ENCODE peak calls at places on chromosomes 1 and 21, in ten cellular contexts. One of them, this sample, is unnamed.

GRCh38 chr1:184032306-184033135 is 5.0 kb downstream of the COLGALT2 start:
- DNase-seq in lung: no peak
- DNase-seq in psoas muscle: no peak
- DNase-seq in mesendoderm: no peak
- DNase-seq in PC-3: no peak
- DNase-seq in tibial artery: no peak
- DNase-seq in dorsolateral prefrontal cortex: no peak
- DNase-seq in heart right ventricle: no peak
- DNase-seq in SK-N-SH: no peak
- DNase-seq in heart left ventricle: no peak
- DNase-seq in this sample: no peak

GRCh38 chr21:17828223-17828622 is 9.1 kb upstream of the C21orf91 start:
- DNase-seq in dorsolateral prefrontal cortex: no peak
- DNase-seq in heart left ventricle: no peak
- DNase-seq in heart right ventricle: no peak
- DNase-seq in tibial artery: no peak
- DNase-seq in lung: no peak
- DNase-seq in SK-N-SH: no peak
- DNase-seq in mesendoderm: no peak
- DNase-seq in psoas muscle: no peak
- DNase-seq in PC-3: no peak
- DNase-seq in this sample: no peak

GRCh38 chr1:25107643-25108010 is 124.7 kb downstream of the SYF2 start:
- DNase-seq in dorsolateral prefrontal cortex: no peak
- DNase-seq in psoas muscle: no peak
- DNase-seq in heart left ventricle: no peak
- DNase-seq in PC-3: peak; percentile 13
- DNase-seq in tibial artery: no peak
- DNase-seq in lung: no peak
- DNase-seq in mesendoderm: no peak
- DNase-seq in heart right ventricle: no peak
- DNase-seq in SK-N-SH: no peak
- DNase-seq in this sample: no peak

GRCh38 chr1:41358152-41358937 is 2.9 kb upstream of the FOXO6 start:
- DNase-seq in SK-N-SH: no peak
- DNase-seq in PC-3: no peak
- DNase-seq in lung: no peak
- DNase-seq in mesendoderm: no peak
- DNase-seq in heart right ventricle: peak; percentile 72
- DNase-seq in tibial artery: no peak
- DNase-seq in dorsolateral prefrontal cortex: no peak
- DNase-seq in psoas muscle: peak; percentile 47
- DNase-seq in heart left ventricle: peak; percentile 83
- DNase-seq in this sample: peak; percentile 63

GRCh38 chr1:87963566-87963965 is 634.9 kb downstream of the LMO4 start:
- DNase-seq in heart left ventricle: no peak
- DNase-seq in lung: no peak
- DNase-seq in SK-N-SH: no peak
- DNase-seq in tibial artery: no peak
- DNase-seq in dorsolateral prefrontal cortex: no peak
- DNase-seq in mesendoderm: no peak
- DNase-seq in psoas muscle: no peak
- DNase-seq in PC-3: peak; percentile 83
- DNase-seq in heart right ventricle: no peak
- DNase-seq in this sample: no peak

GRCh38 chr1:39692152-39693064 is 1.2 kb upstream of the HPCAL4 start:
- DNase-seq in tibial artery: no peak
- DNase-seq in lung: peak; percentile 39
- DNase-seq in heart right ventricle: no peak
- DNase-seq in psoas muscle: no peak
- DNase-seq in heart left ventricle: no peak
- DNase-seq in PC-3: no peak
- DNase-seq in dorsolateral prefrontal cortex: no peak
- DNase-seq in mesendoderm: peak; percentile 39
- DNase-seq in SK-N-SH: peak; percentile 76
- DNase-seq in this sample: no peak

GRCh38 chr1:64846573-64847430 is 101.9 kb downstream of the RAVER2 start:
- DNase-seq in PC-3: no peak
- DNase-seq in mesendoderm: no peak
- DNase-seq in lung: no peak
- DNase-seq in heart left ventricle: no peak
- DNase-seq in tibial artery: no peak
- DNase-seq in dorsolateral prefrontal cortex: no peak
- DNase-seq in psoas muscle: no peak
- DNase-seq in heart right ventricle: no peak
- DNase-seq in SK-N-SH: no peak
- DNase-seq in this sample: no peak

GRCh38 chr1:205604825-205605544 is 26.8 kb downstream of the ELK4 start:
- DNase-seq in heart left ventricle: no peak
- DNase-seq in heart right ventricle: no peak
- DNase-seq in dorsolateral prefrontal cortex: no peak
- DNase-seq in psoas muscle: no peak
- DNase-seq in SK-N-SH: no peak
- DNase-seq in mesendoderm: no peak
- DNase-seq in tibial artery: no peak
- DNase-seq in lung: no peak
- DNase-seq in PC-3: no peak
- DNase-seq in this sample: no peak

GRCh38 chr1:154745286-154745731 is 124.8 kb downstream of the KCNN3 start:
- DNase-seq in heart left ventricle: no peak
- DNase-seq in PC-3: no peak
- DNase-seq in SK-N-SH: no peak
- DNase-seq in mesendoderm: no peak
- DNase-seq in dorsolateral prefrontal cortex: no peak
- DNase-seq in heart right ventricle: peak; percentile 46
- DNase-seq in psoas muscle: peak; percentile 44
- DNase-seq in lung: no peak
- DNase-seq in tibial artery: no peak
- DNase-seq in this sample: no peak

GRCh38 chr1:23385119-23385621 is 15.5 kb upstream of the ZNF436 start:
- DNase-seq in psoas muscle: no peak
- DNase-seq in lung: no peak
- DNase-seq in heart right ventricle: no peak
- DNase-seq in mesendoderm: no peak
- DNase-seq in SK-N-SH: no peak
- DNase-seq in dorsolateral prefrontal cortex: no peak
- DNase-seq in PC-3: no peak
- DNase-seq in tibial artery: no peak
- DNase-seq in heart left ventricle: no peak
- DNase-seq in this sample: no peak

GRCh38 chr1:147545133-147545532 is 3.8 kb downstream of the BCL9 start:
- DNase-seq in lung: peak; percentile 79
- DNase-seq in tibial artery: no peak
- DNase-seq in heart right ventricle: no peak
- DNase-seq in heart left ventricle: no peak
- DNase-seq in PC-3: peak; percentile 95
- DNase-seq in mesendoderm: peak; percentile 92
- DNase-seq in psoas muscle: peak; percentile 44
- DNase-seq in SK-N-SH: no peak
- DNase-seq in dorsolateral prefrontal cortex: peak; percentile 30
- DNase-seq in this sample: no peak

GRCh38 chr1:112507896-112508241 is 896 bp upstream of the WNT2B start:
- DNase-seq in heart left ventricle: no peak
- DNase-seq in SK-N-SH: peak; percentile 65
- DNase-seq in tibial artery: no peak
- DNase-seq in mesendoderm: peak; percentile 68
- DNase-seq in PC-3: peak; percentile 18
- DNase-seq in lung: no peak
- DNase-seq in psoas muscle: no peak
- DNase-seq in heart right ventricle: no peak
- DNase-seq in dorsolateral prefrontal cortex: no peak
- DNase-seq in this sample: peak; percentile 65

GRCh38 chr1:204647114-204647804 is 38.3 kb downstream of the LRRN2 start:
- DNase-seq in tibial artery: no peak
- DNase-seq in SK-N-SH: no peak
- DNase-seq in mesendoderm: peak; percentile 92
- DNase-seq in heart left ventricle: no peak
- DNase-seq in psoas muscle: no peak
- DNase-seq in PC-3: peak; percentile 94
- DNase-seq in lung: no peak
- DNase-seq in heart right ventricle: no peak
- DNase-seq in dorsolateral prefrontal cortex: peak; percentile 31
- DNase-seq in this sample: no peak

GRCh38 chr1:79496129-79496528 is 489.6 kb upstream of the ADGRL4 start:
- DNase-seq in psoas muscle: no peak
- DNase-seq in tibial artery: no peak
- DNase-seq in SK-N-SH: peak; percentile 42
- DNase-seq in heart left ventricle: no peak
- DNase-seq in heart right ventricle: no peak
- DNase-seq in lung: no peak
- DNase-seq in mesendoderm: no peak
- DNase-seq in dorsolateral prefrontal cortex: no peak
- DNase-seq in PC-3: no peak
- DNase-seq in this sample: no peak

GRCh38 chr21:31667639-31668038 is 8.1 kb downstream of the SOD1 start:
- DNase-seq in PC-3: no peak
- DNase-seq in heart left ventricle: no peak
- DNase-seq in SK-N-SH: no peak
- DNase-seq in dorsolateral prefrontal cortex: no peak
- DNase-seq in mesendoderm: peak; percentile 29
- DNase-seq in lung: no peak
- DNase-seq in heart right ventricle: no peak
- DNase-seq in tibial artery: no peak
- DNase-seq in psoas muscle: no peak
- DNase-seq in this sample: no peak

GRCh38 chr1:239386453-239387303 is at the start of gene CHRM3:
- DNase-seq in tibial artery: peak; percentile 20
- DNase-seq in psoas muscle: peak; percentile 11
- DNase-seq in heart left ventricle: peak; percentile 60
- DNase-seq in mesendoderm: peak; percentile 85
- DNase-seq in lung: peak; percentile 77
- DNase-seq in heart right ventricle: no peak
- DNase-seq in PC-3: peak; percentile 90
- DNase-seq in dorsolateral prefrontal cortex: peak; percentile 71
- DNase-seq in SK-N-SH: peak; percentile 89
- DNase-seq in this sample: no peak

GRCh38 chr1:204396015-204396583 is 15.5 kb downstream of the PPP1R15B start:
- DNase-seq in heart right ventricle: no peak
- DNase-seq in tibial artery: no peak
- DNase-seq in PC-3: no peak
- DNase-seq in heart left ventricle: no peak
- DNase-seq in dorsolateral prefrontal cortex: no peak
- DNase-seq in mesendoderm: no peak
- DNase-seq in psoas muscle: no peak
- DNase-seq in SK-N-SH: no peak
- DNase-seq in lung: no peak
- DNase-seq in this sample: no peak

GRCh38 chr1:46137901-46138300 is 5.5 kb upstream of the PIK3R3 start:
- DNase-seq in lung: no peak
- DNase-seq in mesendoderm: peak; percentile 27
- DNase-seq in dorsolateral prefrontal cortex: no peak
- DNase-seq in tibial artery: no peak
- DNase-seq in psoas muscle: no peak
- DNase-seq in SK-N-SH: no peak
- DNase-seq in heart right ventricle: no peak
- DNase-seq in heart left ventricle: no peak
- DNase-seq in PC-3: no peak
- DNase-seq in this sample: no peak

GRCh38 chr1:29577512-29577911 is 341.2 kb downstream of the PTPRU start:
- DNase-seq in tibial artery: no peak
- DNase-seq in lung: no peak
- DNase-seq in mesendoderm: peak; percentile 53
- DNase-seq in SK-N-SH: peak; percentile 48
- DNase-seq in PC-3: no peak
- DNase-seq in psoas muscle: no peak
- DNase-seq in heart left ventricle: peak; percentile 24
- DNase-seq in heart right ventricle: no peak
- DNase-seq in dorsolateral prefrontal cortex: no peak
- DNase-seq in this sample: no peak
- H3K27ac ChIP-seq in tibial artery: no peak overlapping the region
- H3K27ac ChIP-seq in lung: no peak overlapping the region
- H3K27ac ChIP-seq in mesendoderm: no peak overlapping the region
- H3K27ac ChIP-seq in SK-N-SH: no peak overlapping the region
- H3K27ac ChIP-seq in PC-3: no peak overlapping the region
- H3K27ac ChIP-seq in psoas muscle: no peak overlapping the region
- H3K27ac ChIP-seq in heart left ventricle: no peak overlapping the region
- H3K27ac ChIP-seq in heart right ventricle: no peak overlapping the region
- H3K27ac ChIP-seq in dorsolateral prefrontal cortex: no peak overlapping the region
- H3K27ac ChIP-seq in this sample: no peak overlapping the region

GRCh38 chr1:206635080-206635982 is at the start of gene DYRK3:
- DNase-seq in PC-3: peak; percentile 98
- DNase-seq in tibial artery: peak; percentile 92
- DNase-seq in dorsolateral prefrontal cortex: peak; percentile 88
- DNase-seq in mesendoderm: peak; percentile 96
- DNase-seq in heart right ventricle: peak; percentile 97
- DNase-seq in lung: peak; percentile 95
- DNase-seq in psoas muscle: peak; percentile 95
- DNase-seq in SK-N-SH: peak; percentile 97
- DNase-seq in heart left ventricle: peak; percentile 97
- DNase-seq in this sample: peak; percentile 97
- H3K27me3 ChIP-seq in PC-3: no peaks in the 10 kb centered on the region
- H3K27me3 ChIP-seq in tibial artery: no peaks in the 10 kb centered on the region
- H3K27me3 ChIP-seq in dorsolateral prefrontal cortex: no peaks in the 10 kb centered on the region
- H3K27me3 ChIP-seq in mesendoderm: no peaks in the 10 kb centered on the region
- H3K27me3 ChIP-seq in heart right ventricle: no peaks in the 10 kb centered on the region
- H3K27me3 ChIP-seq in lung: no peaks in the 10 kb centered on the region
- H3K27me3 ChIP-seq in psoas muscle: no peaks in the 10 kb centered on the region
- H3K27me3 ChIP-seq in SK-N-SH: no peaks in the 10 kb centered on the region
- H3K27me3 ChIP-seq in heart left ventricle: no peaks in the 10 kb centered on the region
- H3K27me3 ChIP-seq in this sample: no peaks in the 10 kb centered on the region

GRCh38 chr1:214441119-214441518 is 110.3 kb downstream of the PTPN14 start:
- DNase-seq in heart right ventricle: no peak
- DNase-seq in heart left ventricle: no peak
- DNase-seq in tibial artery: no peak
- DNase-seq in dorsolateral prefrontal cortex: no peak
- DNase-seq in mesendoderm: no peak
- DNase-seq in lung: no peak
- DNase-seq in SK-N-SH: no peak
- DNase-seq in PC-3: no peak
- DNase-seq in psoas muscle: no peak
- DNase-seq in this sample: no peak
- H3K27ac ChIP-seq in heart right ventricle: no peak overlapping the region
- H3K27ac ChIP-seq in heart left ventricle: peak overlapping the region; percentile 75
- H3K27ac ChIP-seq in tibial artery: no peak overlapping the region
- H3K27ac ChIP-seq in dorsolateral prefrontal cortex: no peak overlapping the region
- H3K27ac ChIP-seq in mesendoderm: peak overlapping the region; percentile 69
- H3K27ac ChIP-seq in lung: no peak overlapping the region
- H3K27ac ChIP-seq in SK-N-SH: peak overlapping the region; percentile 66
- H3K27ac ChIP-seq in PC-3: no peak overlapping the region
- H3K27ac ChIP-seq in psoas muscle: peak overlapping the region; percentile 91
- H3K27ac ChIP-seq in this sample: peak overlapping the region; percentile 83

GRCh38 chr1:18018381-18018780 is 89.2 kb upstream of the IGSF21 start:
- DNase-seq in lung: no peak
- DNase-seq in heart right ventricle: no peak
- DNase-seq in SK-N-SH: no peak
- DNase-seq in dorsolateral prefrontal cortex: no peak
- DNase-seq in heart left ventricle: no peak
- DNase-seq in psoas muscle: no peak
- DNase-seq in PC-3: no peak
- DNase-seq in tibial artery: no peak
- DNase-seq in mesendoderm: no peak
- DNase-seq in this sample: no peak

GRCh38 chr1:18015719-18016118 is 91.9 kb upstream of the IGSF21 start:
- DNase-seq in tibial artery: no peak
- DNase-seq in psoas muscle: no peak
- DNase-seq in mesendoderm: no peak
- DNase-seq in PC-3: no peak
- DNase-seq in SK-N-SH: no peak
- DNase-seq in lung: no peak
- DNase-seq in dorsolateral prefrontal cortex: no peak
- DNase-seq in heart left ventricle: no peak
- DNase-seq in heart right ventricle: no peak
- DNase-seq in this sample: no peak

GRCh38 chr1:18020021-18020817 is 87.4 kb upstream of the IGSF21 start:
- DNase-seq in lung: no peak
- DNase-seq in mesendoderm: peak; percentile 7
- DNase-seq in dorsolateral prefrontal cortex: no peak
- DNase-seq in heart right ventricle: no peak
- DNase-seq in tibial artery: no peak
- DNase-seq in psoas muscle: no peak
- DNase-seq in heart left ventricle: no peak
- DNase-seq in SK-N-SH: no peak
- DNase-seq in PC-3: no peak
- DNase-seq in this sample: no peak

GRCh38 chr1:18021242-18021641 is 86.4 kb upstream of the IGSF21 start:
- DNase-seq in dorsolateral prefrontal cortex: no peak
- DNase-seq in mesendoderm: no peak
- DNase-seq in SK-N-SH: no peak
- DNase-seq in PC-3: no peak
- DNase-seq in heart right ventricle: no peak
- DNase-seq in lung: no peak
- DNase-seq in heart left ventricle: no peak
- DNase-seq in psoas muscle: no peak
- DNase-seq in tibial artery: no peak
- DNase-seq in this sample: no peak
- H3K27me3 ChIP-seq in dorsolateral prefrontal cortex: peaks cover 11% of the 10 kb centered on the region
- H3K27me3 ChIP-seq in mesendoderm: no peaks in the 10 kb centered on the region
- H3K27me3 ChIP-seq in SK-N-SH: no peaks in the 10 kb centered on the region
- H3K27me3 ChIP-seq in PC-3: peaks cover 72% of the 10 kb centered on the region
- H3K27me3 ChIP-seq in heart right ventricle: peaks cover 42% of the 10 kb centered on the region
- H3K27me3 ChIP-seq in lung: no peaks in the 10 kb centered on the region
- H3K27me3 ChIP-seq in heart left ventricle: no peaks in the 10 kb centered on the region
- H3K27me3 ChIP-seq in psoas muscle: peaks cover 9% of the 10 kb centered on the region
- H3K27me3 ChIP-seq in tibial artery: no peaks in the 10 kb centered on the region
- H3K27me3 ChIP-seq in this sample: peaks cover 64% of the 10 kb centered on the region